ENCODE peak calls at places on chromosomes 1 and 21, in four cellular contexts. Y is mesendoderm, R is H1, S is H9. L is an unnamed sample.

GRCh38 chr1:183116416-183116815 is 69.6 kb upstream of the LAMC2 start:
- DNase-seq in Y (no peak), R (no peak), S (no peak), L (no peak)

GRCh38 chr1:172742599-172743500 is 83.9 kb downstream of the FASLG start:
- DNase-seq in Y (peak), R (no peak), S (no peak), L (peak)

GRCh38 chr1:110565565-110565964 is 40.6 kb downstream of the KCNA2 start:
- DNase-seq in Y (peak), R (no peak), S (no peak), L (no peak)

GRCh38 chr1:27724961-27725373 is 794 bp upstream of the FAM76A start:
- DNase-seq in Y (peak), R (peak), S (peak), L (no peak)

GRCh38 chr1:1777950-1778826 is at the start of gene NADK:
- DNase-seq in Y (peak), R (no peak), S (no peak), L (peak)

GRCh38 chr1:91555821-91556531 is 55.3 kb downstream of the CDC7 start:
- DNase-seq in Y (no peak), R (no peak), S (no peak), L (peak)

GRCh38 chr1:42424201-42424600 is 31.6 kb downstream of the ZMYND12 start:
- DNase-seq in Y (no peak), R (no peak), S (no peak), L (peak)

GRCh38 chr1:199929556-199929955 is 98.0 kb upstream of the NR5A2 start:
- DNase-seq in Y (no peak), R (no peak), S (no peak), L (no peak)

GRCh38 chr1:26317612-26318337 is at the start of gene CD52:
- DNase-seq in Y (peak), R (no peak), S (peak), L (no peak)

GRCh38 chr1:33086384-33086850 is 5.5 kb downstream of the AZIN2 start:
- DNase-seq in Y (peak), R (peak), S (peak), L (peak)

DNA sequence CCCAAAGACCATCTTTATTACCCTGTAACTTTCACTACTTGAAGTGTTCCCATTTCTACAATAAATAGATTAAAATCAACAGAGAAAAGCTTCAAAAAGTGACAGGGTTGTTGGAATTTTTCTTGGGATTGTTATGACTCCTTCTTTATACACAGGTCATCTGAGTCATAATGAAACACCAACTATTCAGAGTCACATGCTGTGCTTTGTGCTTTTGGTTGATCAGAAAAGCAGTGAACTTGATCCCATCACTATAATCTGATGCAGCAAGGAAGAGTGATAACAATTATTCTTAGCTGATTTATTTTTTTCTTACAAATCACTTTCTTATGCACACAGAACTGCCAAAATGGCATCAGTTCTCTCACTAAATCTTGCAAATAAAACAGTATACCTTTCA is 422.9 kb downstream of the PTBP2 start:
- DNase-seq in Y (no peak), R (no peak), S (no peak), L (peak)
- H4K5ac ChIP-seq in Y (no peak), R (no peak), S (no peak), L (peak)

GRCh38 chr1:3908886-3909517 is 8.9 kb upstream of the C1orf174 start:
- DNase-seq in Y (no peak), R (no peak), S (no peak), L (no peak)
- H4K5ac ChIP-seq in Y (no peak), R (no peak), S (no peak), L (no peak)

DNA sequence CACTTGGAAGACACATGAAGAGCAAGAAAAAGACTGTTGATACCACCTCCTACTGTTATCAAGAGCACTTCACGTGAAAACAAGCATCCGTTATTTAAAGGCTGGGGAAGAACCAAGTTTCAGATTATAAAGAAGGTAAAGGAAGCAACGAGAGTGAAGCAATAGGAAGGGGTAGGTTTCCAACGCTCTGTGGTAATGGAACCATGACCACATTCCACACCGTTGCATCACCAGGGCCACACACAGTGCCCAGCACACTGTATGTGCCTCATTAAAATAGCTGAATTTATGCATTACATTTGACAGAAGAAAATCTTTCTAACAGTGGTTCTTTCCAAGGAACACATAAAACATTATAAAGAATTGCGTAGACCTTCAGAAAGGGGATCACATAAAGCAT is 435.8 kb downstream of the MRPL39 start:
- DNase-seq in Y (no peak), R (no peak), S (no peak), L (peak)
- H4K5ac ChIP-seq in Y (no peak), R (no peak), S (no peak), L (no peak)

GRCh38 chr1:109503935-109504334 is 5.6 kb downstream of the AMIGO1 start:
- DNase-seq in Y (no peak), R (no peak), S (no peak), L (no peak)
- H4K5ac ChIP-seq in Y (no peak), R (no peak), S (no peak), L (no peak)

GRCh38 chr1:237366667-237367066 is 324.7 kb downstream of the RYR2 start:
- DNase-seq in Y (no peak), R (no peak), S (no peak), L (no peak)
- H4K5ac ChIP-seq in Y (no peak), R (no peak), S (no peak), L (no peak)

DNA sequence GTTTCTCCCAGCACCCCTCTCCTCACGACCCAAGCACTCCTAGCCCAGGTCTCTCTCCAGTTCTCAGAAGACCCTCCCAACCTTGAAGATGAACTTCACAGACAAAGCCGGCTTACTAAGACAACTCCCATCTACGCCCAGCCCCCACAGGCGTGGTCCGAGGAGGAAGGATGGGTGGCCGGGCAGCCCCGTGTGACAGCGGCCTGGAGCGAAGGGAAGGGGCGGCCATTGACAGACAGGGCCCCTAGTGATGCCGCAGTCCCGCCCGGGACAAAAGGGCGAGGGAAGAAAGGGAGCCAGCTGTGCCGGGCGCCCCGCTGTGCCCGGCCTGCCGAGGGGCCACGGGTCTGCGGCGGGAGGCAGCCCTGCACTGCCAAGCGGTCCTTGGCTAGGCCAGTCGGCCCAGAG is 6.9 kb downstream of the PAX7 start:
- DNase-seq in Y (no peak), R (no peak), S (peak), L (no peak)
- H4K5ac ChIP-seq in Y (no peak), R (no peak), S (no peak), L (no peak)

GRCh38 chr1:87269921-87270320 is 58.8 kb upstream of the LMO4 start:
- DNase-seq in Y (no peak), R (no peak), S (no peak), L (no peak)
- H4K5ac ChIP-seq in Y (no peak), R (no peak), S (no peak), L (no peak)

L was measured in IMR-90.